ENCODE peak calls at places on chromosomes 13 and 19, in five cellular contexts. N is colonic mucosa; G is activated naive CD8-positive, alpha-beta T cell treated with anti-CD3 and anti-CD28 coated beads for 36 hours; E is pancreas; Z is activated CD8-positive, alpha-beta memory T cell treated with anti-CD3 and anti-CD28 coated beads for 4 hours. D is an unnamed sample.

GRCh38 chr19:42197375-42197817 is 20.1 kb downstream of the DEDD2 start:
- DNase-seq in N (no peak), G (no peak), E (no peak), Z (no peak), D (no peak)

GRCh38 chr13:21638319-21639282 is 32.3 kb upstream of the FGF9 start:
- DNase-seq in N (peak; percentile 51), G (no peak), E (no peak), Z (no peak), D (peak; percentile 48)

GRCh38 chr13:20442370-20442769 is 83.3 kb downstream of the CRYL1 start:
- DNase-seq in N (no peak), G (no peak), E (no peak), Z (no peak), D (no peak)

GRCh38 chr19:46704379-46705076 is 12.4 kb downstream of the PRKD2 start:
- DNase-seq in N (peak; percentile 88), G (peak; percentile 79), E (peak; percentile 97), Z (peak; percentile 82), D (peak; percentile 92)

GRCh38 chr13:90049989-90050671 is 1297.4 kb upstream of the MIR17HG start:
- DNase-seq in N (no peak), G (no peak), E (no peak), Z (no peak), D (no peak)

GRCh38 chr13:110306960-110307696 is at the start of the genes COL4A1 and COL4A2:
- DNase-seq in N (peak; percentile 54), G (no peak), E (peak; percentile 77), Z (no peak), D (no peak)

GRCh38 chr19:29841559-29842367 is 30.0 kb downstream of the CCNE1 start:
- DNase-seq in N (peak; percentile 31), G (no peak), E (no peak), Z (no peak), D (no peak)

GRCh38 chr19:36079389-36079788 is 24.7 kb downstream of the WDR62 start:
- DNase-seq in N (no peak), G (no peak), E (no peak), Z (no peak), D (no peak)

GRCh38 chr13:53250272-53250875 is 221.8 kb downstream of the OLFM4 start:
- DNase-seq in N (peak; percentile 28), G (no peak), E (no peak), Z (no peak), D (peak; percentile 40)

GRCh38 chr13:110319774-110320509 is 12.9 kb downstream of the COL4A2 start:
- DNase-seq in N (no peak), G (peak; percentile 30), E (peak; percentile 73), Z (no peak), D (no peak)

GRCh38 chr19:14686411-14686810 is 3.4 kb upstream of the ZNF333 start:
- DNase-seq in N (no peak), G (peak; percentile 2), E (no peak), Z (no peak), D (no peak)

GRCh38 chr19:15323496-15324235 is 8.7 kb downstream of the BRD4 start:
- DNase-seq in N (peak; percentile 64), G (no peak), E (peak; percentile 60), Z (no peak), D (no peak)

GRCh38 chr13:29521336-29521735 is 74.2 kb downstream of the SLC7A1 start:
- DNase-seq in N (no peak), G (no peak), E (peak; percentile 38), Z (no peak), D (no peak)

GRCh38 chr19:47324502-47324901 is 7.5 kb upstream of the C5AR2 start:
- DNase-seq in N (no peak), G (no peak), E (no peak), Z (no peak), D (peak; percentile 5)

GRCh38 chr13:83796364-83796763 is 85.9 kb downstream of the SLITRK1 start:
- DNase-seq in N (no peak), G (no peak), E (no peak), Z (no peak), D (no peak)

GRCh38 chr19:12723643-12724426 is at the start of gene TNPO2:
- DNase-seq in N (peak; percentile 78), G (peak; percentile 78), E (no peak), Z (peak; percentile 33), D (peak; percentile 82)